ENCODE peak calls at places on chromosomes 6 and 20, in six cellular contexts. X is GM10248, I is HAP-1, A is cardiac muscle cell, E is tibial artery, J is cerebellar cortex. N is an unnamed sample.

GRCh38 chr20:51354769-51355319 is 187.7 kb downstream of the NFATC2 start:
- DNase-seq in X (no peak), I (no peak), A (no peak), E (no peak), J (no peak), N (peak)

GRCh38 chr20:7692478-7692877 is 247.8 kb downstream of the HAO1 start:
- DNase-seq in X (no peak), I (no peak), A (peak), E (no peak), J (no peak), N (no peak)

GRCh38 chr20:39269031-39269461 is 306.9 kb downstream of the DHX35 start:
- DNase-seq in X (peak), I (peak), A (peak), E (no peak), J (peak), N (no peak)

GRCh38 chr6:90478789-90479602 is 107.9 kb downstream of the MAP3K7 start:
- DNase-seq in X (peak), I (peak), A (peak), E (peak), J (peak), N (peak)

GRCh38 chr20:62123450-62124118 is 1.3 kb downstream of the LSM14B start:
- DNase-seq in X (no peak), I (no peak), A (peak), E (no peak), J (no peak), N (no peak)

GRCh38 chr20:46400828-46401477 is 5.5 kb downstream of the ELMO2 start:
- DNase-seq in X (no peak), I (no peak), A (peak), E (no peak), J (no peak), N (no peak)

GRCh38 chr20:3051385-3052019 is 5.7 kb downstream of the MRPS26 start:
- DNase-seq in X (no peak), I (no peak), A (no peak), E (no peak), J (no peak), N (no peak)

GRCh38 chr6:148835920-148836441 is 89.2 kb downstream of the UST start:
- DNase-seq in X (peak), I (no peak), A (peak), E (no peak), J (no peak), N (no peak)

GRCh38 chr6:137938770-137939379 is 71.8 kb downstream of the TNFAIP3 start:
- DNase-seq in X (no peak), I (no peak), A (no peak), E (no peak), J (no peak), N (no peak)

GRCh38 chr6:101830501-101831031 is 437.1 kb downstream of the GRIK2 start:
- DNase-seq in X (no peak), I (no peak), A (peak), E (no peak), J (no peak), N (no peak)

GRCh38 chr6:100370265-100370664 is 94.5 kb downstream of the SIM1 start:
- DNase-seq in X (no peak), I (no peak), A (no peak), E (no peak), J (no peak), N (no peak)

GRCh38 chr6:160510976-160511617 is 153.0 kb downstream of the LPA start:
- DNase-seq in X (no peak), I (no peak), A (no peak), E (no peak), J (no peak), N (no peak)

GRCh38 chr6:143164565-143165105 is 103.9 kb downstream of the AIG1 start:
- DNase-seq in X (no peak), I (no peak), A (peak), E (no peak), J (no peak), N (no peak)

GRCh38 chr20:381581-382290 is 1.2 kb downstream of the TRIB3 start:
- DNase-seq in X (peak), I (peak), A (peak), E (peak), J (peak), N (no peak)

GRCh38 chr20:47126709-47127108 is 229.8 kb downstream of the ZMYND8 start:
- DNase-seq in X (no peak), I (no peak), A (peak), E (no peak), J (no peak), N (no peak)

GRCh38 chr6:15948930-15949900 is 179.7 kb upstream of the MYLIP start:
- DNase-seq in X (no peak), I (peak), A (peak), E (no peak), J (no peak), N (no peak)

GRCh38 chr6:7045746-7046145 is 62.0 kb upstream of the RREB1 start:
- DNase-seq in X (no peak), I (no peak), A (no peak), E (no peak), J (no peak), N (no peak)

GRCh38 chr6:81126150-81126549 is 626.3 kb downstream of the TENT5A start:
- DNase-seq in X (no peak), I (no peak), A (no peak), E (no peak), J (no peak), N (no peak)

GRCh38 chr20:15446373-15446772 is 1109.0 kb upstream of the FLRT3 start:
- DNase-seq in X (no peak), I (no peak), A (no peak), E (no peak), J (no peak), N (no peak)

GRCh38 chr6:149889321-149889720 is 8.6 kb downstream of the RAET1E start:
- DNase-seq in X (no peak), I (no peak), A (no peak), E (no peak), J (no peak), N (no peak)